ENCODE peak calls at places on chromosomes 1 and 21, in seven cellular contexts. H is spleen, S is HFFc6, Q is upper lobe of right lung, P is GM10248, Z is ovary, U is endodermal cell. W is an unnamed sample.

GRCh38 chr1:74362691-74363090 is 127.5 kb downstream of the TNNI3K start:
- DNase-seq in H (no peak), U (no peak), Q (no peak), P (no peak), S (no peak), Z (no peak), W (no peak)

GRCh38 chr1:30272288-30273020 is 450.9 kb downstream of the MATN1 start:
- DNase-seq in Q (no peak), S (no peak), Z (no peak), U (peak; percentile 33), P (no peak), H (peak; percentile 24), W (no peak)

GRCh38 chr21:32415451-32415850 is 2.9 kb downstream of the EVA1C start:
- DNase-seq in H (no peak), S (no peak), Q (no peak), P (no peak), U (no peak), Z (no peak), W (no peak)

GRCh38 chr1:14366361-14367018 is 232.0 kb upstream of the KAZN start:
- DNase-seq in U (peak; percentile 81), H (no peak), Z (peak; percentile 45), S (no peak), Q (no peak), P (no peak), W (no peak)

GRCh38 chr1:13878001-13878400 is 178.0 kb downstream of the PRDM2 start:
- DNase-seq in Z (no peak), H (no peak), P (no peak), U (no peak), Q (no peak), S (no peak), W (no peak)

GRCh38 chr1:53557369-53557768 is 98.2 kb downstream of the DMRTB1 start:
- DNase-seq in Q (peak; percentile 34), P (no peak), U (no peak), S (no peak), H (peak; percentile 28), Z (no peak), W (no peak)

GRCh38 chr1:54927475-54928240 is 40.7 kb upstream of the DHCR24 start:
- DNase-seq in U (no peak), S (peak; percentile 46), H (no peak), Z (no peak), P (no peak), Q (no peak), W (no peak)

GRCh38 chr21:41759214-41759840 is 7.5 kb downstream of the RIPK4 start:
- DNase-seq in H (peak; percentile 39), Z (no peak), P (no peak), Q (no peak), S (no peak), U (peak; percentile 51), W (no peak)

GRCh38 chr21:43193651-43194302 is 25.0 kb downstream of the CRYAA start:
- DNase-seq in S (peak; percentile 61), Z (peak; percentile 45), U (peak; percentile 28), Q (peak; percentile 54), H (peak; percentile 65), P (no peak), W (no peak)

DNA sequence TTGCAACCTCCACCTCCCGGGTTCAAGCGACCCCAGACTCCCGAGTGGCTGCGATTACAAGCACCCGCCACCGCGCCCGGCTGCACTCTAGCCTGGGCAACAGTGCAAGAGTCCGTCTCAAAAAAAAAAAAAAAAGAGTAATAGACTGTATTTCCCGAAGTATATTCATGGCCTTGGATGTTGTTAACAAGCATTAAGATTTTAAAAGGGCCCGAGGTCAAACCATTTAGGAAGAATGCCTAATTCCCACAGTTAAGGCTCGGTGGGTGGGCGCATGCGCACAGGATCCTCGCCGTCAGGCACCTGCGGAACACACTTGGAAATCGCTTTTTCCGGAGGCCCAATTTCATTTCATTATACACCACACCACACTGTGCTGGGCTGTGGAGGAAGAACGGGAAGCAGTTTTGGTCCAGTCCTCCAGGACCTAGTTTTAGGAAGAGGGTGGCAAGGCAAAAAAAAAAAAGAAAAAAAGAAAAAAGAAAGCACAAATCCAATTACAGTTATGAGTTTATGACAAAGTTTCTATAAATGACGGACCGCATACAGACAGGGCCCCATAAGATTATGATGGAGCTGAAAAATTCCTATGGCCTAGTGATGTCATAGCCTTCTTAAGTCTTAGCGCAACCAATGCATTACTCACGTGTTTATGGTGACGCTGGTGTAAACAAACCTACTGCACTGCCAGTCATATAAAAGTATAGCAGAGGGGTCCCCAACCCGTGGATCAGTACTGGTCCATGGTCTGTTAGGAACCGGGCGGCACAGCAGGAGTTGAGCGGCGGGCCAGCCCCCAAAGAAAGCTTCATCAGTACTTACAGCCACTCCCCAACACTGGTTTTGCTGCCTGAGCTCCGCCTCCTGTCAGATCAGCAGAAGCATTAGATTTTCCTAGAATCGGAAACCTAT is 38.2 kb downstream of the H3-3A start:
- DNase-seq in H (peak; percentile 73), P (peak; percentile 60), U (peak; percentile 77), Q (peak; percentile 75), S (no peak), Z (peak; percentile 53), W (peak; percentile 54)
- TF ChIP-seq CTCF in H (no peak), P (no peak), U (peak; percentile 43), Q (no peak), S (no peak), Z (no peak), W (no peak)

DNA sequence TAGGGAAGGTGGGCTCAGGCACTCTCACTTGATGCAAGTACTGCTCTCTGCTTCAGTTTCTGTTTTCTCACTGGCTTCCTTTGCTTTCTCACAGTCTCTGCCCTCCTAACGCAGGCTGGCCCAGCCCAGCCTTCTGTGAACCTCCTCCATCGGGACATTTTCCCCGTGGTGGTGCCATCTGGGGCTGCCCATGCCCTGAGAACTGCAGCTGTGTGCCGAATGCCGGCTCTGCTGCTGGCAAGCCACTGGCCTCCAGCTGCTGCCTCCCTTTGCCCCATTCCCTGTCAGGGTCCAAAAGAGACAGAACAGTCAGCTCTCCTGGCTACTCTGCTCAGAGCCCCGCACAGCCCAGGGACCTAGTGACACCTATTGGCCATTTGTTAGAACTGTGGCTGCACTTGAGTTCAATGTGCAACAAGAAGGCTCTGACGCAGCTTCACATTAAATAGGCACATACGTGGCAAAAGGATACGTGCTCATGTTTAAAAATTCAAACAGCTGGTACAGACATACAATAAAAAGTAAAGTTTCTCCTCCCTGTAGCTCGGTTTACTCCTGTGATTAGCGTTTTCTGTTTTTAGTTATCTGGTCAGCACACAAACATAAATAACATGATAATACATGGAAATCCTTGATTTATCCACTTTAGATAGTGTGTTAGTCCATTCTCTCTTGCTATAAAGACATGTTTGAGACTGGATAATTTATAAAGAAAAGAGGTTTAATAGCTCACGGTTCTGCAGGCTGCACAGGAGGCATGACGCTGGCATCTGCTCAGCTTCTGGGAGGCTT is 46.6 kb downstream of the FCRL5 start:
- DNase-seq in Q (peak; percentile 66), Z (no peak), H (peak; percentile 82), S (peak; percentile 72), U (peak; percentile 91), P (peak; percentile 75), W (peak; percentile 65)
- TF ChIP-seq CTCF in Q (peak; percentile 75), Z (no peak), H (peak; percentile 49), S (peak; percentile 81), U (peak; percentile 87), P (peak; percentile 84), W (peak; percentile 72)

DNA sequence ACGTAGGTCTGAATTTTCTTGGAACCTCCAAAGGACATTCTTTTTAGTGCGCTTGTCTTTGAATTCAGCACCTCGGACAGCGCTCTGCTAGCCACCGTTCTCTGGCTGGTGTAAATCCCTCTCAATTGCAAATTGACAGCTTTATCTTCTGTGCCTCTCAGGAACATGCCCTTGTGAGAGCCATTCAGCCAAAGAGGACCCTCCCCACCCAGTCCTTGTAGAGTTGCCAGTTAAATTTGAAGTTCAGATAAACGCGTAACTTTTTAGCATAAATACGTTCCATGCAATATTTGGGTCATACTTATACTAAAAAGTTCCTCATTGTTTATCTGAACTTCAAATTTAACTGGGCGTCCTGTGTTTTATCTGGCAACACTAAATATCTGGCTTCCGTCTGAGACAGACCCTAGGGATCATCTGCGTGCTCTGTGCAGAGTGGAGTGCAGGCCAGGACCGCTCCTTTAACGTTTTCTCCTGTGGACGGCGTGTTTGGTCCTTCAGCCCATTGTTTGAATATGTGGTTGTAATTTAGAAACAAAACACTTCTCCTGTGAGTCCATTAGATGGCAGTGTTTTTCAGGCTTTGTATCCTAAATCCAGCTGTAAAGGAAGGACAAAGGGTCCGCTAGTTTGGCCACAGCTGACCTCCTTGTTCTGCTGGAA is 7.0 kb downstream of the KCNAB2 start:
- DNase-seq in S (peak; percentile 52), Z (peak; percentile 73), H (no peak), P (peak; percentile 51), Q (no peak), U (peak; percentile 93), W (peak; percentile 73)
- TF ChIP-seq CTCF in S (peak; percentile 76), Z (peak; percentile 29), H (no peak), P (peak; percentile 26), Q (peak; percentile 38), U (peak; percentile 80), W (peak; percentile 19)

GRCh38 chr1:222084048-222084447 is 342.2 kb upstream of the DUSP10 start:
- DNase-seq in Z (no peak), S (no peak), H (no peak), U (no peak), P (no peak), Q (no peak), W (no peak)

GRCh38 chr1:222087207-222087920 is 345.5 kb upstream of the DUSP10 start:
- DNase-seq in Z (no peak), S (no peak), P (no peak), H (no peak), Q (no peak), U (no peak), W (no peak)

GRCh38 chr1:222081859-222082258 is 340.0 kb upstream of the DUSP10 start:
- DNase-seq in Q (no peak), H (no peak), U (no peak), S (no peak), P (no peak), Z (no peak), W (no peak)

GRCh38 chr1:222090103-222090502 is 348.2 kb upstream of the DUSP10 start:
- DNase-seq in Z (no peak), Q (no peak), U (no peak), S (peak; percentile 48), H (no peak), P (no peak), W (no peak)

DNA sequence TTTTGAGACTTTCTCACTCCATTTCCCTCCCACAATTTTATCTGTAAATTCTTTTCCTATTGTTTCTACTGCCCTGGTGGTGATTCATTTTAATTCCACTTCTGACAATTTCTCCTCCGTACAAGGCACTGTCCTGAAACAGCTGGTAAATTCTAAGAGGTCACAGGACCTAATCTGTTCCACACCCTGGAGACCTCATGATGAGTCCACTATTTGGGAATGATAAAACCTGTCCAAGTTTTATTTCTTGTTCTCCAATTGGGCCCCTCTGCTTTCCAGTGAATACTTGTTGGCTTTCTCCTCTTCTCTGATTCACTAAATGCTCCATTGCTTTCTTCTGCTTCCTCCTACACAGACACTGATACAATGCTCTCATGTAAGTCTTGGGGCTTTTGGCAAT is 343.1 kb upstream of the DUSP10 start:
- DNase-seq in U (no peak), H (no peak), Q (no peak), S (peak; percentile 65), Z (no peak), P (no peak), W (no peak)
- TF ChIP-seq CTCF in U (no peak), H (no peak), Q (no peak), S (no peak), Z (no peak), P (no peak), W (no peak)

GRCh38 chr1:68497358-68497698 is 446 bp upstream of the DEPDC1 start:
- DNase-seq in Q (no peak), S (no peak), H (no peak), Z (no peak), P (no peak), U (no peak), W (peak; percentile 25)
- TF ChIP-seq CTCF in Q (no peak), S (no peak), H (no peak), Z (no peak), P (no peak), U (no peak), W (no peak)